ENCODE peak calls at places on chromosomes 1 and 21, in six cellular contexts. J is DMS153; R is kidney glomerular epithelial cell; B is heart right ventricle; P is CD8-positive, alpha-beta T cell; Z is transverse colon. T is an unnamed sample.

GRCh38 chr1:179825798-179826460 is 51.7 kb downstream of the TOR1AIP2 start:
- DNase-seq in B (no peak), J (no peak), P (no peak), Z (no peak), R (no peak), T (no peak)

GRCh38 chr1:198909973-198910372 is 271.1 kb downstream of the PTPRC start:
- DNase-seq in Z (no peak), R (peak), B (no peak), P (no peak), J (no peak), T (no peak)

GRCh38 chr1:226978350-226979114 is 38.4 kb downstream of the COQ8A start:
- DNase-seq in J (no peak), B (no peak), P (no peak), R (no peak), Z (no peak), T (no peak)

GRCh38 chr1:186864296-186864695 is 35.5 kb downstream of the PLA2G4A start:
- DNase-seq in P (no peak), B (no peak), R (no peak), Z (no peak), J (no peak), T (no peak)

GRCh38 chr1:10652626-10653025 is 143.8 kb downstream of the CASZ1 start:
- DNase-seq in P (no peak), B (no peak), Z (no peak), J (no peak), R (no peak), T (no peak)

GRCh38 chr21:42629856-42630410 is 23.5 kb upstream of the PDE9A start:
- DNase-seq in J (no peak), B (no peak), Z (peak), P (no peak), R (no peak), T (no peak)

GRCh38 chr1:116377564-116378529 is 4.8 kb downstream of the ATP1A1 start:
- DNase-seq in P (peak), Z (peak), B (peak), R (peak), J (no peak), T (peak)

GRCh38 chr1:230242317-230242716 is 175.3 kb downstream of the GALNT2 start:
- DNase-seq in P (no peak), B (no peak), Z (no peak), J (no peak), R (no peak), T (no peak)

GRCh38 chr21:41924355-41924754 is 29.5 kb downstream of the C2CD2 start:
- DNase-seq in R (no peak), B (no peak), Z (no peak), P (no peak), J (no peak), T (no peak)

GRCh38 chr21:35395728-35396127 is 346.6 kb upstream of the RUNX1 start:
- DNase-seq in R (no peak), Z (no peak), P (no peak), B (no peak), J (no peak), T (no peak)

GRCh38 chr1:9291914-9292360 is 757 bp upstream of the SPSB1 start:
- DNase-seq in B (peak), Z (peak), P (no peak), J (no peak), R (peak), T (no peak)

GRCh38 chr1:27318596-27318995 is 3.4 kb upstream of the TMEM222 start:
- DNase-seq in J (no peak), B (no peak), R (no peak), P (no peak), Z (no peak), T (no peak)

GRCh38 chr1:38063616-38064015 is 17.0 kb upstream of the POU3F1 start:
- DNase-seq in R (no peak), B (no peak), P (no peak), Z (no peak), J (no peak), T (no peak)

GRCh38 chr1:145997156-145998023 is 1.0 kb upstream of the TXNIP start:
- DNase-seq in P (peak), B (peak), R (no peak), Z (peak), J (peak), T (peak)

GRCh38 chr1:207004931-207005830 is 27.4 kb downstream of the C1orf116 start:
- DNase-seq in B (no peak), J (peak), Z (peak), R (peak), P (peak), T (no peak)

GRCh38 chr1:26277261-26277661 is 2.6 kb upstream of the SH3BGRL3 start:
- DNase-seq in R (no peak), P (no peak), J (no peak), Z (peak), B (no peak), T (no peak)

GRCh38 chr1:225427249-225428065 is at the start of gene LBR:
- DNase-seq in B (peak), J (no peak), R (peak), Z (peak), P (no peak), T (no peak)

GRCh38 chr1:37156646-37157045 is 122.3 kb upstream of the GRIK3 start:
- DNase-seq in P (no peak), R (no peak), J (no peak), Z (no peak), B (no peak), T (no peak)

GRCh38 chr1:100322436-100323211 is 29.7 kb upstream of the CDC14A start:
- DNase-seq in P (no peak), Z (no peak), R (peak), J (no peak), B (no peak), T (no peak)

GRCh38 chr1:185676969-185677368 is 57.2 kb upstream of the HMCN1 start:
- DNase-seq in B (no peak), Z (no peak), P (no peak), R (peak), J (peak), T (no peak)

GRCh38 chr1:17119076-17119743 is at the start of gene PADI2:
- DNase-seq in R (no peak), P (peak), J (peak), Z (peak), B (peak), T (peak)

GRCh38 chr1:203593723-203594122 is 32.9 kb upstream of the ATP2B4 start:
- DNase-seq in R (no peak), B (peak), J (no peak), P (peak), Z (peak), T (peak)

GRCh38 chr1:217910791-217911320 is 279.7 kb downstream of the SPATA17 start:
- DNase-seq in B (no peak), P (no peak), Z (no peak), R (no peak), J (no peak), T (no peak)

GRCh38 chr1:41003640-41004220 is 17.8 kb downstream of the SLFNL1 start:
- DNase-seq in Z (peak), B (peak), P (peak), R (peak), J (peak), T (peak)

GRCh38 chr1:35930593-35931423 is at the start of gene AGO3:
- DNase-seq in R (peak), P (peak), Z (peak), B (peak), J (peak), T (peak)

GRCh38 chr1:31771891-31772668 is 7.9 kb upstream of the ADGRB2 start:
- DNase-seq in B (no peak), J (no peak), Z (no peak), P (peak), R (peak), T (no peak)

GRCh38 chr21:45577806-45578801 is 35.9 kb upstream of the SLC19A1 start:
- DNase-seq in Z (no peak), J (peak), B (no peak), R (no peak), P (no peak), T (no peak)

GRCh38 chr1:92961896-92962752 is 862 bp upstream of the DIPK1A start:
- DNase-seq in J (peak), Z (peak), R (peak), P (peak), B (peak), T (peak)

GRCh38 chr1:212281589-212281988 is 3.6 kb upstream of the PPP2R5A start:
- DNase-seq in B (no peak), R (no peak), J (no peak), P (no peak), Z (no peak), T (no peak)

GRCh38 chr21:44709426-44710293 is 1.7 kb downstream of the TSPEAR start:
- DNase-seq in J (peak), P (no peak), R (peak), B (no peak), Z (no peak), T (no peak)

GRCh38 chr1:23951646-23952095 is 8.0 kb upstream of the PNRC2 start:
- DNase-seq in R (peak), Z (no peak), J (no peak), B (no peak), P (no peak), T (no peak)